ENCODE peak calls at places on chromosomes 7 and 10, in nine cellular contexts. One of them, this sample, is unnamed.

GRCh38 chr10:12849351-12850181 is 151.9 kb downstream of the CCDC3 start:
- DNase-seq in progenitor cell of endocrine pancreas: no peak
- DNase-seq in dorsolateral prefrontal cortex: no peak
- DNase-seq in PC-3: no peak
- DNase-seq in thoracic aorta: no peak
- DNase-seq in CD14-positive monocyte: no peak
- DNase-seq in GM12878: no peak
- DNase-seq in fibroblast of the aortic adventitia: peak; percentile 36
- DNase-seq in neural crest cell: no peak
- DNase-seq in this sample: no peak

GRCh38 chr7:131667699-131668098 is 111.3 kb upstream of the PODXL start:
- DNase-seq in dorsolateral prefrontal cortex: no peak
- DNase-seq in PC-3: no peak
- DNase-seq in thoracic aorta: no peak
- DNase-seq in progenitor cell of endocrine pancreas: no peak
- DNase-seq in GM12878: no peak
- DNase-seq in fibroblast of the aortic adventitia: no peak
- DNase-seq in CD14-positive monocyte: no peak
- DNase-seq in neural crest cell: no peak
- DNase-seq in this sample: no peak

GRCh38 chr7:41420421-41420820 is 282.5 kb downstream of the INHBA start:
- DNase-seq in GM12878: no peak
- DNase-seq in fibroblast of the aortic adventitia: peak; percentile 87
- DNase-seq in dorsolateral prefrontal cortex: no peak
- DNase-seq in thoracic aorta: no peak
- DNase-seq in CD14-positive monocyte: no peak
- DNase-seq in PC-3: no peak
- DNase-seq in neural crest cell: no peak
- DNase-seq in progenitor cell of endocrine pancreas: no peak
- DNase-seq in this sample: no peak

GRCh38 chr7:130872756-130873448 is 138.9 kb upstream of the KLF14 start:
- DNase-seq in GM12878: no peak
- DNase-seq in CD14-positive monocyte: no peak
- DNase-seq in fibroblast of the aortic adventitia: no peak
- DNase-seq in dorsolateral prefrontal cortex: no peak
- DNase-seq in progenitor cell of endocrine pancreas: no peak
- DNase-seq in neural crest cell: no peak
- DNase-seq in PC-3: no peak
- DNase-seq in thoracic aorta: no peak
- DNase-seq in this sample: no peak

GRCh38 chr10:24463683-24464426 is 254.9 kb downstream of the KIAA1217 start:
- DNase-seq in fibroblast of the aortic adventitia: peak; percentile 92
- DNase-seq in thoracic aorta: no peak
- DNase-seq in dorsolateral prefrontal cortex: no peak
- DNase-seq in CD14-positive monocyte: no peak
- DNase-seq in GM12878: no peak
- DNase-seq in progenitor cell of endocrine pancreas: no peak
- DNase-seq in neural crest cell: no peak
- DNase-seq in PC-3: peak; percentile 96
- DNase-seq in this sample: peak; percentile 59

GRCh38 chr10:104393387-104393786 is 39.8 kb downstream of the CFAP58 start:
- DNase-seq in fibroblast of the aortic adventitia: no peak
- DNase-seq in PC-3: no peak
- DNase-seq in neural crest cell: no peak
- DNase-seq in GM12878: no peak
- DNase-seq in CD14-positive monocyte: no peak
- DNase-seq in dorsolateral prefrontal cortex: no peak
- DNase-seq in thoracic aorta: no peak
- DNase-seq in progenitor cell of endocrine pancreas: no peak
- DNase-seq in this sample: no peak

GRCh38 chr10:129531195-129531968 is 64.3 kb downstream of the MGMT start:
- DNase-seq in PC-3: peak; percentile 75
- DNase-seq in dorsolateral prefrontal cortex: no peak
- DNase-seq in GM12878: no peak
- DNase-seq in neural crest cell: no peak
- DNase-seq in fibroblast of the aortic adventitia: peak; percentile 64
- DNase-seq in thoracic aorta: no peak
- DNase-seq in CD14-positive monocyte: no peak
- DNase-seq in progenitor cell of endocrine pancreas: no peak
- DNase-seq in this sample: no peak

GRCh38 chr7:151754142-151754590 is 122.7 kb downstream of the PRKAG2 start:
- DNase-seq in thoracic aorta: peak; percentile 61
- DNase-seq in CD14-positive monocyte: peak; percentile 63
- DNase-seq in GM12878: no peak
- DNase-seq in neural crest cell: peak; percentile 73
- DNase-seq in dorsolateral prefrontal cortex: peak; percentile 56
- DNase-seq in fibroblast of the aortic adventitia: peak; percentile 99
- DNase-seq in PC-3: peak; percentile 96
- DNase-seq in progenitor cell of endocrine pancreas: peak; percentile 63
- DNase-seq in this sample: peak; percentile 95

GRCh38 chr7:13835442-13835841 is 154.0 kb downstream of the ETV1 start:
- DNase-seq in CD14-positive monocyte: no peak
- DNase-seq in fibroblast of the aortic adventitia: no peak
- DNase-seq in dorsolateral prefrontal cortex: no peak
- DNase-seq in GM12878: no peak
- DNase-seq in progenitor cell of endocrine pancreas: no peak
- DNase-seq in thoracic aorta: no peak
- DNase-seq in neural crest cell: no peak
- DNase-seq in PC-3: no peak
- DNase-seq in this sample: no peak

GRCh38 chr10:27744478-27745379 is 890 bp downstream of the MKX start:
- DNase-seq in GM12878: no peak
- DNase-seq in fibroblast of the aortic adventitia: no peak
- DNase-seq in progenitor cell of endocrine pancreas: peak; percentile 16
- DNase-seq in neural crest cell: peak; percentile 34
- DNase-seq in thoracic aorta: no peak
- DNase-seq in PC-3: peak; percentile 29
- DNase-seq in CD14-positive monocyte: no peak
- DNase-seq in dorsolateral prefrontal cortex: peak; percentile 34
- DNase-seq in this sample: no peak

GRCh38 chr10:108913300-108913699 is 1010.0 kb downstream of the XPNPEP1 start:
- DNase-seq in fibroblast of the aortic adventitia: no peak
- DNase-seq in thoracic aorta: no peak
- DNase-seq in neural crest cell: no peak
- DNase-seq in GM12878: no peak
- DNase-seq in PC-3: peak; percentile 19
- DNase-seq in dorsolateral prefrontal cortex: no peak
- DNase-seq in CD14-positive monocyte: no peak
- DNase-seq in progenitor cell of endocrine pancreas: no peak
- DNase-seq in this sample: no peak

GRCh38 chr10:132879408-132880147 is 62.8 kb downstream of the CFAP46 start:
- DNase-seq in progenitor cell of endocrine pancreas: no peak
- DNase-seq in fibroblast of the aortic adventitia: no peak
- DNase-seq in PC-3: no peak
- DNase-seq in GM12878: no peak
- DNase-seq in CD14-positive monocyte: no peak
- DNase-seq in neural crest cell: no peak
- DNase-seq in thoracic aorta: no peak
- DNase-seq in dorsolateral prefrontal cortex: peak; percentile 32
- DNase-seq in this sample: peak; percentile 76

GRCh38 chr7:141342664-141343400 is 208.4 kb upstream of the AGK start:
- DNase-seq in dorsolateral prefrontal cortex: no peak
- DNase-seq in neural crest cell: no peak
- DNase-seq in CD14-positive monocyte: no peak
- DNase-seq in thoracic aorta: no peak
- DNase-seq in GM12878: no peak
- DNase-seq in fibroblast of the aortic adventitia: no peak
- DNase-seq in progenitor cell of endocrine pancreas: no peak
- DNase-seq in PC-3: peak; percentile 58
- DNase-seq in this sample: no peak

GRCh38 chr10:70786799-70787415 is 1.7 kb upstream of the TBATA start:
- DNase-seq in fibroblast of the aortic adventitia: no peak
- DNase-seq in GM12878: no peak
- DNase-seq in PC-3: peak; percentile 34
- DNase-seq in neural crest cell: no peak
- DNase-seq in thoracic aorta: no peak
- DNase-seq in CD14-positive monocyte: no peak
- DNase-seq in dorsolateral prefrontal cortex: no peak
- DNase-seq in progenitor cell of endocrine pancreas: no peak
- DNase-seq in this sample: no peak

GRCh38 chr7:92670204-92670851 is 80.1 kb upstream of the FAM133B start:
- DNase-seq in GM12878: no peak
- DNase-seq in CD14-positive monocyte: no peak
- DNase-seq in progenitor cell of endocrine pancreas: no peak
- DNase-seq in fibroblast of the aortic adventitia: no peak
- DNase-seq in dorsolateral prefrontal cortex: no peak
- DNase-seq in thoracic aorta: no peak
- DNase-seq in PC-3: no peak
- DNase-seq in neural crest cell: no peak
- DNase-seq in this sample: no peak

GRCh38 chr7:50214141-50214670 is 90.3 kb upstream of the IKZF1 start:
- DNase-seq in CD14-positive monocyte: no peak
- DNase-seq in neural crest cell: no peak
- DNase-seq in PC-3: no peak
- DNase-seq in dorsolateral prefrontal cortex: no peak
- DNase-seq in GM12878: no peak
- DNase-seq in thoracic aorta: no peak
- DNase-seq in progenitor cell of endocrine pancreas: no peak
- DNase-seq in fibroblast of the aortic adventitia: no peak
- DNase-seq in this sample: no peak

GRCh38 chr7:50213622-50214017 is 90.9 kb upstream of the IKZF1 start:
- DNase-seq in CD14-positive monocyte: no peak
- DNase-seq in neural crest cell: no peak
- DNase-seq in thoracic aorta: no peak
- DNase-seq in progenitor cell of endocrine pancreas: no peak
- DNase-seq in dorsolateral prefrontal cortex: no peak
- DNase-seq in GM12878: no peak
- DNase-seq in fibroblast of the aortic adventitia: no peak
- DNase-seq in PC-3: no peak
- DNase-seq in this sample: no peak

GRCh38 chr7:50211306-50212015 is 93.1 kb upstream of the IKZF1 start:
- DNase-seq in dorsolateral prefrontal cortex: no peak
- DNase-seq in neural crest cell: no peak
- DNase-seq in thoracic aorta: no peak
- DNase-seq in CD14-positive monocyte: no peak
- DNase-seq in progenitor cell of endocrine pancreas: no peak
- DNase-seq in fibroblast of the aortic adventitia: no peak
- DNase-seq in GM12878: no peak
- DNase-seq in PC-3: no peak
- DNase-seq in this sample: no peak

GRCh38 chr7:50212016-50212325 is 92.5 kb upstream of the IKZF1 start:
- DNase-seq in CD14-positive monocyte: no peak
- DNase-seq in GM12878: no peak
- DNase-seq in fibroblast of the aortic adventitia: no peak
- DNase-seq in progenitor cell of endocrine pancreas: no peak
- DNase-seq in dorsolateral prefrontal cortex: no peak
- DNase-seq in PC-3: no peak
- DNase-seq in neural crest cell: no peak
- DNase-seq in thoracic aorta: no peak
- DNase-seq in this sample: no peak

GRCh38 chr7:50212666-50213621 is 91.6 kb upstream of the IKZF1 start:
- DNase-seq in dorsolateral prefrontal cortex: no peak
- DNase-seq in GM12878: no peak
- DNase-seq in PC-3: no peak
- DNase-seq in fibroblast of the aortic adventitia: no peak
- DNase-seq in CD14-positive monocyte: no peak
- DNase-seq in progenitor cell of endocrine pancreas: no peak
- DNase-seq in neural crest cell: no peak
- DNase-seq in thoracic aorta: no peak
- DNase-seq in this sample: no peak
- TF ChIP-seq CTCF in dorsolateral prefrontal cortex: no peak
- TF ChIP-seq CTCF in GM12878: peak; percentile 47
- TF ChIP-seq CTCF in PC-3: no peak
- TF ChIP-seq CTCF in fibroblast of the aortic adventitia: no peak
- TF ChIP-seq CTCF in CD14-positive monocyte: no peak
- TF ChIP-seq CTCF in progenitor cell of endocrine pancreas: no peak
- TF ChIP-seq CTCF in neural crest cell: no peak
- TF ChIP-seq CTCF in thoracic aorta: no peak
- TF ChIP-seq CTCF in this sample: no peak

GRCh38 chr7:33091641-33092191 is 17.5 kb downstream of the RP9 start:
- DNase-seq in CD14-positive monocyte: no peak
- DNase-seq in fibroblast of the aortic adventitia: no peak
- DNase-seq in progenitor cell of endocrine pancreas: no peak
- DNase-seq in neural crest cell: no peak
- DNase-seq in dorsolateral prefrontal cortex: no peak
- DNase-seq in GM12878: no peak
- DNase-seq in PC-3: no peak
- DNase-seq in thoracic aorta: no peak
- DNase-seq in this sample: no peak
- TF ChIP-seq CTCF in CD14-positive monocyte: no peak
- TF ChIP-seq CTCF in fibroblast of the aortic adventitia: no peak
- TF ChIP-seq CTCF in progenitor cell of endocrine pancreas: peak; percentile 16
- TF ChIP-seq CTCF in neural crest cell: peak; percentile 18
- TF ChIP-seq CTCF in dorsolateral prefrontal cortex: no peak
- TF ChIP-seq CTCF in GM12878: no peak
- TF ChIP-seq CTCF in PC-3: no peak
- TF ChIP-seq CTCF in thoracic aorta: no peak
- TF ChIP-seq CTCF in this sample: no peak

DNA sequence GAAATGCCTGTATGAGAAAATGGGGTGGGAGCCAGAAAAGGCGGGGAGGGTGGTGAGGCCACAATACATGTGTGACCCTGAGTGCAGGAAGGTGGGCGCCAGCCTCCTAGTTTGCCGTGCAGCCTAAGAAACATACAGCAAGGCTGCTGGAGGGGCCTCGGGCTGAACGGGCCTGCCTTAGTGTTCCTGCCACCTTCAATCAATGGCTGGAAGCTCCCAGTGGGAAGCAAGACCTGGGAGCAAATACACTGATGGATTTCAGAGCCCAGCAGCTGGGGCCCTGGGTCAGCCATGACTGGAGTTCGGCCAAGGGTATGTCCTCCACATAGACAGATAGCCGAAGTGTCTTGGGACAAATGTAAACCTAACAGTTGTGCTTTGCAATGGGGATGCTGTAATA is 50.2 kb upstream of the CELF2 start:
- DNase-seq in CD14-positive monocyte: no peak
- DNase-seq in neural crest cell: no peak
- DNase-seq in progenitor cell of endocrine pancreas: no peak
- DNase-seq in GM12878: no peak
- DNase-seq in PC-3: no peak
- DNase-seq in fibroblast of the aortic adventitia: no peak
- DNase-seq in dorsolateral prefrontal cortex: no peak
- DNase-seq in thoracic aorta: no peak
- DNase-seq in this sample: no peak
- TF ChIP-seq CTCF in CD14-positive monocyte: no peak
- TF ChIP-seq CTCF in neural crest cell: no peak
- TF ChIP-seq CTCF in progenitor cell of endocrine pancreas: no peak
- TF ChIP-seq CTCF in GM12878: no peak
- TF ChIP-seq CTCF in PC-3: no peak
- TF ChIP-seq CTCF in fibroblast of the aortic adventitia: no peak
- TF ChIP-seq CTCF in dorsolateral prefrontal cortex: no peak
- TF ChIP-seq CTCF in thoracic aorta: no peak
- TF ChIP-seq CTCF in this sample: no peak

DNA sequence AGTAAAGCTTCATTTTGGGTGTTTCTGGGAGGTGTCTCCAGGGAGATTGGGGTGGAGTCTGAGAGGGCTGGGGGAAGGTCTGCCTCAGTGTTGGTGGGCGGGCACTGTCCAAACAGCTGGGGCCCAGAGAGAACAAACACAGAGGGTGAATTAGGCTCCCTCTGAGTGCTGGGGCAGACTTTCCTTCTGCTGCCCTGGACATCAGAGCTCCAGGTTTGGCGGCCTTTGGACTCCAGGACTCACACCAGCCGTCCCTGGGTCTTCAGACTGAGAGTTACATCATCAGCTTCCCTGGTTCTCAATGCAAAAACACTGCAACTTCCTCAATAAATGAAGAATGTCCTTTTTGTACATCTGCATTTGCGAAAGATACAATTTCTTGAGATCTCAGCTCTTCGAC is 427.4 kb downstream of the PTPRN2 start:
- DNase-seq in GM12878: no peak
- DNase-seq in neural crest cell: no peak
- DNase-seq in progenitor cell of endocrine pancreas: no peak
- DNase-seq in thoracic aorta: no peak
- DNase-seq in CD14-positive monocyte: no peak
- DNase-seq in fibroblast of the aortic adventitia: no peak
- DNase-seq in PC-3: no peak
- DNase-seq in dorsolateral prefrontal cortex: no peak
- DNase-seq in this sample: no peak
- TF ChIP-seq CTCF in GM12878: no peak
- TF ChIP-seq CTCF in neural crest cell: no peak
- TF ChIP-seq CTCF in progenitor cell of endocrine pancreas: no peak
- TF ChIP-seq CTCF in thoracic aorta: no peak
- TF ChIP-seq CTCF in CD14-positive monocyte: no peak
- TF ChIP-seq CTCF in fibroblast of the aortic adventitia: no peak
- TF ChIP-seq CTCF in PC-3: no peak
- TF ChIP-seq CTCF in dorsolateral prefrontal cortex: no peak
- TF ChIP-seq CTCF in this sample: no peak